ENCODE peak calls at places on chromosomes 16 and 17, in six cellular contexts. J is neural crest cell; Y is CD8-positive, alpha-beta T cell; Q is stimulated activated CD4-positive, alpha-beta T cell treated with anti-CD3 and anti-CD28 coated beads, Interleukin-15, amount 100 ng/mL, for 24 hours; G is A172; L is right lobe of liver. R is an unnamed sample.

GRCh38 chr17:45812102-45812501 is 28.0 kb downstream of the CRHR1 start:
- DNase-seq in L (no peak), G (peak; percentile 11), J (no peak), Q (no peak), Y (no peak), R (no peak)

GRCh38 chr17:700504-701094 is 14.0 kb downstream of the VPS53 start:
- DNase-seq in J (no peak), Q (no peak), L (no peak), G (no peak), Y (no peak), R (no peak)

GRCh38 chr16:72561-73537 is at the start of gene RHBDF1:
- DNase-seq in G (peak; percentile 55), J (peak; percentile 48), Q (peak; percentile 41), Y (no peak), L (peak; percentile 76), R (no peak)

GRCh38 chr16:51556694-51557327 is 405.7 kb upstream of the SALL1 start:
- DNase-seq in Y (no peak), J (no peak), L (no peak), Q (no peak), G (peak; percentile 82), R (no peak)

GRCh38 chr17:55154101-55154500 is 110.7 kb upstream of the HLF start:
- DNase-seq in L (no peak), G (no peak), J (no peak), Q (no peak), Y (no peak), R (no peak)

GRCh38 chr16:84505249-84506156 is 1.0 kb upstream of the MEAK7 start:
- DNase-seq in Q (no peak), G (no peak), Y (no peak), J (no peak), L (peak; percentile 39), R (no peak)

GRCh38 chr16:89847056-89847929 is 19.0 kb downstream of the SPIRE2 start:
- DNase-seq in J (no peak), Q (no peak), Y (no peak), G (no peak), L (no peak), R (no peak)

GRCh38 chr17:6700948-6701307 is 12.2 kb downstream of the SLC13A5 start:
- DNase-seq in Y (no peak), G (no peak), J (no peak), Q (no peak), L (peak; percentile 41), R (no peak)

GRCh38 chr17:42266918-42267766 is 9.0 kb downstream of the STAT5B start:
- DNase-seq in J (no peak), L (no peak), G (peak; percentile 89), Y (peak; percentile 45), Q (peak; percentile 45), R (no peak)

GRCh38 chr16:17105239-17105721 is 365.5 kb downstream of the XYLT1 start:
- DNase-seq in G (no peak), Q (no peak), J (no peak), L (no peak), Y (no peak), R (no peak)

GRCh38 chr16:86337138-86337537 is 173.2 kb upstream of the FOXF1 start:
- DNase-seq in Q (no peak), J (no peak), L (no peak), Y (no peak), G (no peak), R (no peak)